ENCODE peak calls at places on chromosome 5, in five cellular contexts. Q, H, A, P and L are unnamed samples.

GRCh38 chr5:113061851-113062631 is 85.4 kb downstream of the DCP2 start:
- DNase-seq in Q (no peak), H (no peak), A (peak; percentile 73), P (peak; percentile 64), L (no peak)

GRCh38 chr5:65142511-65143011 is 339.2 kb downstream of the ADAMTS6 start:
- DNase-seq in Q (no peak), H (no peak), A (peak; percentile 47), P (peak; percentile 31), L (no peak)

GRCh38 chr5:156182174-156182967 is 144.6 kb upstream of the SGCD start:
- DNase-seq in Q (no peak), H (no peak), A (no peak), P (no peak), L (no peak)

GRCh38 chr5:43631182-43631910 is 28.4 kb downstream of the NNT start:
- DNase-seq in Q (no peak), H (peak; percentile 6), A (peak; percentile 84), P (peak; percentile 89), L (peak; percentile 34)

GRCh38 chr5:151483176-151483575 is 35.8 kb downstream of the SLC36A1 start:
- DNase-seq in Q (no peak), H (no peak), A (peak; percentile 54), P (peak; percentile 57), L (no peak)

GRCh38 chr5:69367697-69368279 is 1.5 kb downstream of the AK6 start:
- DNase-seq in Q (no peak), H (no peak), A (no peak), P (no peak), L (no peak)

GRCh38 chr5:54514269-54514668 is 3.3 kb upstream of the SNX18 start:
- DNase-seq in Q (no peak), H (no peak), A (no peak), P (no peak), L (no peak)

GRCh38 chr5:177176175-177176704 is 42.7 kb downstream of the NSD1 start:
- DNase-seq in Q (no peak), H (no peak), A (no peak), P (no peak), L (no peak)

GRCh38 chr5:163760498-163760897 is 255.1 kb downstream of the MAT2B start:
- DNase-seq in Q (no peak), H (no peak), A (peak; percentile 98), P (peak; percentile 100), L (no peak)

GRCh38 chr5:121024416-121025311 is 560.6 kb downstream of the PRR16 start:
- DNase-seq in Q (no peak), H (no peak), A (no peak), P (no peak), L (no peak)

GRCh38 chr5:132479073-132479811 is 11.3 kb downstream of the IRF1 start:
- DNase-seq in Q (no peak), H (no peak), A (no peak), P (no peak), L (no peak)

GRCh38 chr5:126366199-126366560 is 57.0 kb upstream of the GRAMD2B start:
- DNase-seq in Q (no peak), H (no peak), A (no peak), P (no peak), L (no peak)

GRCh38 chr5:100643473-100643872 is 108.3 kb downstream of the FAM174A start:
- DNase-seq in Q (no peak), H (no peak), A (peak; percentile 15), P (no peak), L (no peak)

GRCh38 chr5:93076096-93076495 is 504.9 kb downstream of the NR2F1-AS1 start:
- DNase-seq in Q (no peak), H (no peak), A (peak; percentile 45), P (no peak), L (no peak)

GRCh38 chr5:90504743-90505142 is 24.6 kb downstream of the LYSMD3 start:
- DNase-seq in Q (no peak), H (no peak), A (no peak), P (no peak), L (no peak)

GRCh38 chr5:1464096-1464446 is 18.8 kb upstream of the SLC6A3 start:
- DNase-seq in Q (peak; percentile 66), H (no peak), A (no peak), P (no peak), L (no peak)

GRCh38 chr5:62653001-62653863 is 74.6 kb downstream of the LRRC70 start:
- DNase-seq in Q (no peak), H (no peak), A (peak; percentile 36), P (no peak), L (no peak)

GRCh38 chr5:683619-684481 is 9.3 kb downstream of the TPPP start:
- DNase-seq in Q (no peak), H (no peak), A (no peak), P (no peak), L (no peak)

GRCh38 chr5:24401767-24402166 is 243.0 kb downstream of the CDH10 start:
- DNase-seq in Q (no peak), H (no peak), A (peak; percentile 1), P (no peak), L (no peak)

GRCh38 chr5:179235416-179236400 is 109.6 kb downstream of the ADAMTS2 start:
- DNase-seq in Q (peak; percentile 47), H (no peak), A (no peak), P (no peak), L (no peak)

GRCh38 chr5:111472579-111472978 is 39.8 kb downstream of the STARD4 start:
- DNase-seq in Q (no peak), H (no peak), A (no peak), P (no peak), L (no peak)

GRCh38 chr5:76388236-76388635 is 14.8 kb upstream of the IQGAP2 start:
- DNase-seq in Q (no peak), H (no peak), A (no peak), P (no peak), L (peak; percentile 64)
- H3K36me3 ChIP-seq in Q (no peaks in the 10 kb centered on the region), H (no peaks in the 10 kb centered on the region), A (no peaks in the 10 kb centered on the region), P (no peaks in the 10 kb centered on the region), L (no peaks in the 10 kb centered on the region)

DNA sequence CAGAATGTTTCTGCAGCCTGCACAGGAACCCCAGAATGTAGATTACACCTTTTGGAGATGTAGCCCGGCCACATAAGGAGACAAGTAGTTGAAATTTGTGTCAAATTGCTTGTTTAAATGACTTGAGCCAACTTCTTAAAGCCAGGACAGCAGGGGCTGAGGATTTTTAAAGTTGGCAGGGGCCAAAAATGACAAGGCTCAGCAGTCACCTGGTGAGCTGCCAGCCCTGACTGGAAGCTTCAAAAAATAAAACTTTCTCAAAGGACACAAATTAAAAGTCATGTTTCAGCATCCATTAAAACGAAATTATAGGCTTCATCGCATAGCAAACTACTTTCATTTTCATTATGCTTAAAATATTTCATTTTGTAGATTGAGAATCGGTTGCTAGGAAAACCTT is 340.3 kb upstream of the WWC1 start:
- DNase-seq in Q (no peak), H (no peak), A (no peak), P (peak; percentile 18), L (no peak)
- H3K4me3 ChIP-seq in Q (peak overlapping the region; percentile 1), H (peak overlapping the region; percentile 15), A (no peak overlapping the region), P (peak overlapping the region; percentile 21), L (no peak overlapping the region)

DNA sequence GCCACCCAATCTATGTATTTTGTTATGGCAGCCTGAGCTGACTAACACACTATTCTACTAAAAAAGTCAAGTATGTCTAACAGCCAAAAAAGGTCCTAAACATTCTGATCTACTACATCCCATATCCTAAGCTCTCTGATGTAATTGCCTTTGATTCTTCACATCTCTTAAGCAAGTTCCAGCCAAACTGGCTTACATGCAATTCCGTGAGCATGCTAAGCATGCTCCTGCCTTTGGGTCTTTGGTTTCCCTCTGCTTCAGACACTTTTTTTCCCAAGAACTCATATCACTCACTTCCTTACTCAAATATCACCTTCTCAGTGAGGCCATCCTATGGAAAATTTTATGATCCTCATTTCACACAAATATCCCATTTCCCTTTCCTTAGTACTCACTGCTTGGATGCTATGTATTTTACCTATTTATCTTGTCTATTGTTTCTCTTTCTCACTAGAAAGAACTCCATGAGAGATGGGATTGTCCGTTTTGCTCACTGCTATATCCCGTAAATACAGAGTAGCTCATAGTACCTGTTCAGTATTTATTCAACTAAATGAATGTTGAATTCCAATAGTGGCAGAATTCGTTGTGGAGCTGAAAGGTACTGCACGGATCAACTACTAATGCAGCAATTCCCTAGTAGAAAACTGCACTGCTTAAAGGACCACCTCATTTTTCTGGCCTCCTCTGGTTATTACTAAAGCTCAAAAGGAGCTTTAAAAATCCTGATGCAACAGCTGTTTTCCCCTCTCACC is 2.3 kb upstream of the SLC12A2 start:
- DNase-seq in Q (no peak), H (no peak), A (peak; percentile 41), P (peak; percentile 33), L (no peak)
- TF ChIP-seq CTCF in Q (peak; percentile 39), H (peak; percentile 3), A (no peak), P (peak; percentile 28), L (peak; percentile 10)

GRCh38 chr5:14347522-14347921 is 204.4 kb downstream of the TRIO start:
- DNase-seq in Q (no peak), H (no peak), A (no peak), P (no peak), L (no peak)

GRCh38 chr5:14349029-14349428 is 205.9 kb downstream of the TRIO start:
- DNase-seq in Q (no peak), H (no peak), A (no peak), P (no peak), L (no peak)

GRCh38 chr5:14351845-14352712 is 208.9 kb downstream of the TRIO start:
- DNase-seq in Q (no peak), H (peak; percentile 28), A (peak; percentile 77), P (peak; percentile 69), L (peak; percentile 39)

GRCh38 chr5:14351086-14351661 is 208.0 kb downstream of the TRIO start:
- DNase-seq in Q (no peak), H (no peak), A (no peak), P (no peak), L (no peak)

DNA sequence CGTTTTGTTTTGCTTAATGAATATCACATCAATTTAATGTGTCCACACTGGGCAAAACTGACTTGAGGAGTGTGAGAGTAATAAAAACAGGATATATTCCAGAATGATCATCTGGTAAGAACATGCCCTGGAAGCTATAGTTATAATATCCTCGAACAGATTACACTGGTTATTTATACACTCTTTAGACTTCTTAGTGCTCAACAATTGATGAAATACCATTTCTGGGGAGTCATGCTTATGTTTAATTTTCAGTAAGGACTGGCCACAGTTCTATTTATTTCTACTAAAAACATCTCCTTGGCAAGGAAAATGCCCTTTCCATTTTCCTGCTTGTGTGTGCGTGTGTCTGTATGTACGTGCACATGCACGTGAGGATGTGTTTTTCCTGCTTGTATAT is 205.0 kb downstream of the TRIO start:
- DNase-seq in Q (no peak), H (no peak), A (no peak), P (peak; percentile 63), L (no peak)
- H3K36me3 ChIP-seq in Q (peaks cover 58% of the 10 kb centered on the region), H (peaks cover 10% of the 10 kb centered on the region), A (peaks cover 14% of the 10 kb centered on the region), P (peaks cover 17% of the 10 kb centered on the region), L (no peaks in the 10 kb centered on the region)

DNA sequence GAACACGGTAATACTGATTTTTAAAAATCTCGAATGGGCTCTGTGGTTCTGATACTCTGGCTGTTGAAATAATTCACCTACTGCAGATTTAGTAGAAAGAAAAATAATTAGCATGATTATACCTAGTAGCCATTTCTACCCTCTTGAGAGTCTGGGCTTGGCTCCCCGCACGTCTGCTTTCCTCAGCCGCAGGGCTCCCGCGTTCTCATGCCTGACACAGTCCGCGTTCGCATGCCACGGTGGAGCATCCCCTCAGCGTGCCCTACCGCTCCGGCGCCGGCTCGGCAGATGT is 887 bp upstream of the GPBP1 start:
- DNase-seq in Q (no peak), H (no peak), A (no peak), P (no peak), L (no peak)
- H3K4me3 ChIP-seq in Q (peak overlapping the region; percentile 93), H (peak overlapping the region; percentile 99), A (peak overlapping the region; percentile 58), P (peak overlapping the region; percentile 67), L (peak overlapping the region; percentile 92)